ENCODE peak calls at places on chromosomes 13 and 19, in ten cellular contexts. E is upper lobe of right lung; F is brain microvascular endothelial cell; C is ovary; P is GM23248; S is HL-60; J is CD4-positive, alpha-beta memory T cell; A is colonic mucosa; Y is uterus; G is dorsolateral prefrontal cortex. X is an unnamed sample.
A peak's percentile ranks its signal among the peaks of the same experiment; 100 is the strongest.

GRCh38 chr19:48683349-48683748 is 10.5 kb upstream of the NTN5 start:
- DNase-seq in C (peak; percentile 62), E (no peak), J (no peak), S (no peak), A (no peak), F (peak; percentile 18), Y (peak; percentile 46), P (peak; percentile 53), G (peak; percentile 33), X (no peak)

GRCh38 chr19:409515-410242 is 732 bp upstream of the C2CD4C start:
- DNase-seq in S (no peak), A (no peak), P (no peak), G (no peak), J (no peak), Y (no peak), F (no peak), E (peak; percentile 60), C (peak; percentile 24), X (peak; percentile 29)

GRCh38 chr13:50352720-50353491 is 337.7 kb downstream of the KCNRG start:
- DNase-seq in S (no peak), E (no peak), C (no peak), G (no peak), Y (no peak), P (no peak), J (no peak), A (no peak), F (no peak), X (no peak)

GRCh38 chr13:109333893-109334651 is 452.3 kb downstream of the IRS2 start:
- DNase-seq in F (no peak), C (no peak), S (no peak), E (no peak), G (no peak), J (no peak), A (no peak), P (no peak), Y (no peak), X (no peak)

GRCh38 chr13:75383064-75383715 is 98.8 kb downstream of the TBC1D4 start:
- DNase-seq in P (no peak), S (no peak), J (no peak), F (no peak), E (no peak), G (no peak), Y (no peak), A (no peak), C (no peak), X (no peak)

GRCh38 chr13:25103711-25104110 is 7.8 kb downstream of the PABPC3 start:
- DNase-seq in A (no peak), Y (no peak), F (no peak), S (no peak), J (no peak), P (no peak), E (no peak), C (no peak), G (no peak), X (no peak)

GRCh38 chr13:102962430-102962829 is 103.8 kb downstream of the SLC10A2 start:
- DNase-seq in E (no peak), C (no peak), P (no peak), F (no peak), Y (no peak), J (no peak), A (no peak), S (no peak), G (no peak), X (no peak)

GRCh38 chr13:98232456-98232855 is 55.4 kb upstream of the RNF113B start:
- DNase-seq in A (no peak), F (no peak), C (no peak), E (no peak), S (no peak), P (no peak), Y (no peak), J (no peak), G (no peak), X (no peak)

GRCh38 chr13:30510811-30511371 is 45.2 kb upstream of the HMGB1 start:
- DNase-seq in C (no peak), J (no peak), S (no peak), G (no peak), F (no peak), P (peak; percentile 37), Y (peak; percentile 21), A (no peak), E (no peak), X (no peak)

GRCh38 chr19:40663712-40664692 is 26.4 kb downstream of the NUMBL start:
- DNase-seq in S (peak; percentile 35), F (peak; percentile 21), E (no peak), J (no peak), Y (peak; percentile 68), A (no peak), C (no peak), G (no peak), P (peak; percentile 61), X (no peak)

GRCh38 chr19:51799311-51799997 is 4.5 kb downstream of the FPR3 start:
- DNase-seq in F (peak; percentile 96), C (peak; percentile 89), S (no peak), P (peak; percentile 99), G (no peak), A (peak; percentile 46), Y (peak; percentile 78), J (no peak), E (peak; percentile 76), X (peak; percentile 88)

GRCh38 chr19:46622118-46622446 is 2.8 kb downstream of the PTGIR start:
- DNase-seq in S (no peak), E (no peak), J (no peak), G (no peak), A (no peak), P (no peak), C (no peak), F (no peak), Y (no peak), X (no peak)

GRCh38 chr19:8361921-8362793 is 1.8 kb upstream of the ANGPTL4 start:
- DNase-seq in Y (peak; percentile 90), E (peak; percentile 95), A (peak; percentile 93), J (no peak), S (no peak), F (peak; percentile 98), P (peak; percentile 99), G (peak; percentile 12), C (peak; percentile 79), X (peak; percentile 97)

GRCh38 chr19:1417681-1418493 is 10.5 kb downstream of the DAZAP1 start:
- DNase-seq in P (no peak), C (peak; percentile 71), E (no peak), Y (peak; percentile 56), G (no peak), A (no peak), F (no peak), J (no peak), S (no peak), X (no peak)

GRCh38 chr13:24271611-24272451 is 37.5 kb upstream of the C1QTNF9 start:
- DNase-seq in F (peak; percentile 78), J (peak; percentile 86), E (peak; percentile 88), P (peak; percentile 66), C (peak; percentile 93), A (peak; percentile 78), G (peak; percentile 20), Y (peak; percentile 52), S (no peak), X (peak; percentile 84)

GRCh38 chr19:33055718-33056117 is 9.0 kb downstream of the RHPN2 start:
- DNase-seq in P (peak; percentile 69), S (no peak), E (no peak), C (no peak), Y (no peak), A (no peak), J (no peak), G (no peak), F (peak; percentile 8), X (no peak)

GRCh38 chr19:30738047-30738446 is 365.9 kb downstream of the ZNF536 start:
- DNase-seq in Y (no peak), S (no peak), G (no peak), C (no peak), F (no peak), J (no peak), E (no peak), P (no peak), A (no peak), X (no peak)

GRCh38 chr19:49338691-49339363 is 3.6 kb downstream of the CD37 start:
- DNase-seq in P (peak; percentile 55), E (peak; percentile 95), A (peak; percentile 96), F (peak; percentile 47), S (no peak), C (peak; percentile 89), G (no peak), Y (peak; percentile 75), J (no peak), X (peak; percentile 75)

GRCh38 chr19:51368366-51369282 is at the start of gene CLDND2:
- DNase-seq in F (no peak), S (peak; percentile 62), C (peak; percentile 44), E (no peak), Y (no peak), P (no peak), J (no peak), G (no peak), A (no peak), X (no peak)

GRCh38 chr19:13149628-13150186 is 468 bp downstream of the STX10 start:
- DNase-seq in F (peak; percentile 34), P (peak; percentile 85), A (no peak), C (peak; percentile 75), G (peak; percentile 50), S (peak; percentile 61), J (no peak), Y (no peak), E (peak; percentile 89), X (peak; percentile 82)
- H3K27ac ChIP-seq in F (peak overlapping the region; percentile 86), P (peak overlapping the region; percentile 93), A (peak overlapping the region; percentile 98), C (peak overlapping the region; percentile 94), G (peak overlapping the region; percentile 99), S (peak overlapping the region; percentile 89), J (peak overlapping the region; percentile 98), Y (peak overlapping the region; percentile 98), E (peak overlapping the region; percentile 99), X (no peak overlapping the region)

DNA sequence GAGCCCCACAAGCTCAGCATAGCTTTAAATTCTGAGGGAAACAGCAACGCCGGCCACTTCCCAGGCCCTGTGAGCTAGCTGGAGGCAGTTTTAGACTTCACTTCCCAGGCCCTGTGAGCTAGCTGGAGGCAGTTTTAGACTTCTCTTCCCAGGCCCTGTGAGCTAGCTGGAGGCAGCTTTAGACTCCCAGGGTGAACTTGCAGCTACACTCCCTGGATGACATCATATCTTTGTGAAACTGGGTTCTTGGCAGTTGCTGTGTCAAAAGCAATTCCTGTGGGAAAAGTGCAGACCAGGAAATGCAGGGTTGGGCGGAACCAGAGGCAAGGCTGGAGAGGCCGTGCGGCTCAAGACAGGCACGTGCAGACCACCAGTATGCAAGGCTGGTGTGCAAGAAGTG is 12.7 kb downstream of the SOX1 start:
- DNase-seq in J (no peak), Y (no peak), G (no peak), P (no peak), C (no peak), A (no peak), F (peak; percentile 35), S (no peak), E (no peak), X (no peak)
- H3K4me3 ChIP-seq in J (no peak overlapping the region), Y (no peak overlapping the region), G (no peak overlapping the region), P (no peak overlapping the region), C (no peak overlapping the region), A (no peak overlapping the region), F (no peak overlapping the region), S (no peak overlapping the region), E (no peak overlapping the region), X (no peak overlapping the region)

GRCh38 chr13:71864094-71864980 is 2.7 kb downstream of the DACH1 start:
- DNase-seq in S (peak; percentile 65), A (peak; percentile 91), J (no peak), F (peak; percentile 0), Y (peak; percentile 54), E (peak; percentile 69), P (no peak), C (no peak), G (no peak), X (peak; percentile 53)
- H3K27me3 ChIP-seq in S (no peaks in the 10 kb centered on the region), A (no peaks in the 10 kb centered on the region), J (peaks cover 13% of the 10 kb centered on the region), F (peaks cover 18% of the 10 kb centered on the region), Y (no peaks in the 10 kb centered on the region), E (peaks cover 12% of the 10 kb centered on the region), P (peaks cover 35% of the 10 kb centered on the region), C (no peaks in the 10 kb centered on the region), G (peaks cover 14% of the 10 kb centered on the region), X (no peaks in the 10 kb centered on the region)

GRCh38 chr19:12139885-12140544 is at the start of gene ZNF20:
- DNase-seq in E (peak; percentile 98), J (peak; percentile 80), C (peak; percentile 97), F (peak; percentile 95), Y (peak; percentile 96), A (peak; percentile 99), S (peak; percentile 92), G (peak; percentile 97), P (peak; percentile 99), X (peak; percentile 99)
- H3K27ac ChIP-seq in E (peak within 1 kb of the TSS; percentile 87), J (peak within 1 kb of the TSS; percentile 63), C (peak within 1 kb of the TSS; percentile 67), F (peak within 1 kb of the TSS; percentile 63), Y (peak within 1 kb of the TSS; percentile 79), A (peak within 1 kb of the TSS; percentile 81), S (peak within 1 kb of the TSS; percentile 76), G (peak within 1 kb of the TSS; percentile 84), P (peak within 1 kb of the TSS; percentile 84), X (peak within 1 kb of the TSS; percentile 30)

X was measured in aorta.